ENCODE peak calls at places on chromosomes 11 and 22, in ten cellular contexts. M is GM12878, N is H1, Z is mucosa of descending colon, T is transverse colon, L is body of pancreas, G is gastrocnemius medialis, K is A549, S is stomach, U is tibial nerve. O is an unnamed sample.

GRCh38 chr11:87536565-87536964 is 498.8 kb downstream of the TMEM135 start:
- DNase-seq in Z (no peak), S (no peak), T (no peak), U (no peak), L (no peak), M (no peak), N (no peak), G (no peak), K (no peak), O (no peak)

GRCh38 chr11:96188625-96189006 is 154.4 kb downstream of the MAML2 start:
- DNase-seq in N (no peak), Z (no peak), S (no peak), M (peak; percentile 75), L (no peak), U (no peak), G (no peak), K (no peak), T (no peak), O (no peak)

GRCh38 chr22:44099696-44100095 is 75.6 kb downstream of the PARVB start:
- DNase-seq in K (no peak), M (no peak), Z (no peak), N (no peak), T (no peak), S (no peak), L (no peak), G (no peak), U (no peak), O (no peak)

GRCh38 chr22:49753961-49754673 is 73.6 kb downstream of the BRD1 start:
- DNase-seq in K (no peak), G (no peak), L (no peak), U (no peak), M (no peak), N (no peak), T (no peak), Z (no peak), S (no peak), O (no peak)

GRCh38 chr11:16867097-16867496 is 128.7 kb downstream of the C11orf58 start:
- DNase-seq in T (no peak), G (no peak), K (no peak), M (no peak), S (no peak), Z (no peak), N (no peak), U (no peak), L (no peak), O (no peak)

GRCh38 chr11:71410363-71410966 is 37.7 kb downstream of the DHCR7 start:
- DNase-seq in L (no peak), S (no peak), T (no peak), N (no peak), U (no peak), Z (no peak), M (no peak), G (no peak), K (no peak), O (no peak)

GRCh38 chr22:38570841-38571364 is 920 bp upstream of the DMC1 start:
- DNase-seq in G (peak; percentile 33), U (peak; percentile 42), K (peak; percentile 28), L (peak; percentile 26), N (no peak), T (peak; percentile 36), S (peak; percentile 31), Z (peak; percentile 50), M (no peak), O (peak; percentile 86)

GRCh38 chr11:8814209-8814922 is 96.6 kb upstream of the AKIP1 start:
- DNase-seq in N (no peak), U (no peak), K (no peak), G (no peak), M (no peak), S (no peak), Z (no peak), L (no peak), T (peak; percentile 38), O (no peak)

GRCh38 chr11:28627690-28628255 is 519.6 kb downstream of the METTL15 start:
- DNase-seq in N (no peak), T (no peak), Z (no peak), M (no peak), G (no peak), S (no peak), L (no peak), K (no peak), U (no peak), O (no peak)

GRCh38 chr11:62885137-62885536 is 4.4 kb downstream of the SLC3A2 start:
- DNase-seq in Z (no peak), N (no peak), G (no peak), L (no peak), S (no peak), M (no peak), T (no peak), K (no peak), U (no peak), O (no peak)

GRCh38 chr11:62892077-62892922 is 11.6 kb downstream of the SLC3A2 start:
- DNase-seq in N (no peak), T (no peak), K (no peak), M (no peak), S (no peak), U (no peak), Z (no peak), L (no peak), G (no peak), O (no peak)

GRCh38 chr11:62889484-62890437 is 9.1 kb downstream of the SLC3A2 start:
- DNase-seq in T (peak; percentile 67), G (no peak), S (no peak), L (no peak), N (no peak), U (no peak), Z (peak; percentile 63), M (no peak), K (peak; percentile 71), O (no peak)

GRCh38 chr11:62889126-62889483 is 8.4 kb downstream of the SLC3A2 start:
- DNase-seq in N (no peak), U (no peak), K (no peak), T (no peak), L (no peak), M (no peak), S (no peak), G (no peak), Z (no peak), O (no peak)

DNA sequence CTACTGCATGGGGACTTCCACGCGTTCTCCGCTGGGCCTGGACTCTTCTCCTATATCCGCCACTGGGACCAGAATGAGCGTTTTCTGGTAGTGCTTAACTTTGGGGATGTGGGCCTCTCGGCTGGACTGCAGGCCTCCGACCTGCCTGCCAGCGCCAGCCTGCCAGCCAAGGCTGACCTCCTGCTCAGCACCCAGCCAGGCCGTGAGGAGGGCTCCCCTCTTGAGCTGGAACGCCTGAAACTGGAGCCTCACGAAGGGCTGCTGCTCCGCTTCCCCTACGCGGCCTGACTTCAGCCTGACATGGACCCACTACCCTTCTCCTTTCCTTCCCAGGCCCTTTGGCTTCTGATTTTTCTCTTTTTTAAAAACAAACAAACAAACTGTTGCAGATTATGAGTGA is 7.7 kb downstream of the SLC3A2 start:
- DNase-seq in M (no peak), Z (no peak), U (no peak), T (no peak), G (no peak), N (no peak), K (no peak), S (no peak), L (no peak), O (no peak)
- H3K4me1 ChIP-seq in M (no peaks in the 10 kb centered on the region), Z (peaks cover 24% of the 10 kb centered on the region), U (peaks cover 17% of the 10 kb centered on the region), T (peaks cover 18% of the 10 kb centered on the region), G (peaks cover 18% of the 10 kb centered on the region), N (no peaks in the 10 kb centered on the region), K (peaks cover 67% of the 10 kb centered on the region), S (peaks cover 11% of the 10 kb centered on the region), L (peaks cover 11% of the 10 kb centered on the region), O (no peaks in the 10 kb centered on the region)

GRCh38 chr11:97557399-97557798 is 1167.6 kb downstream of the JRKL start:
- DNase-seq in L (no peak), G (no peak), U (no peak), T (no peak), M (no peak), Z (no peak), N (no peak), K (no peak), S (no peak), O (no peak)
- TF ChIP-seq CTCF in L (no peak), G (no peak), U (no peak), T (no peak), M (no peak), Z (no peak), N (no peak), K (no peak), S (no peak), O (no peak)

GRCh38 chr22:25149014-25149413 is 50.6 kb upstream of the CRYBB3 start:
- DNase-seq in M (no peak), L (no peak), G (no peak), N (no peak), S (no peak), T (no peak), U (no peak), Z (no peak), K (no peak), O (no peak)

GRCh38 chr22:25144522-25144921 is 55.1 kb upstream of the CRYBB3 start:
- DNase-seq in K (no peak), T (no peak), M (no peak), G (no peak), U (no peak), N (no peak), Z (no peak), L (no peak), S (no peak), O (no peak)

GRCh38 chr22:25146311-25146710 is 53.3 kb upstream of the CRYBB3 start:
- DNase-seq in T (no peak), K (no peak), M (no peak), G (no peak), N (no peak), L (no peak), U (no peak), Z (no peak), S (no peak), O (no peak)

GRCh38 chr22:25148149-25148691 is 51.4 kb upstream of the CRYBB3 start:
- DNase-seq in T (peak; percentile 81), M (no peak), U (no peak), K (no peak), L (peak; percentile 39), Z (peak; percentile 77), S (peak; percentile 66), N (no peak), G (peak; percentile 68), O (no peak)

GRCh38 chr22:25146906-25147754 is 52.5 kb upstream of the CRYBB3 start:
- DNase-seq in L (no peak), T (no peak), S (no peak), M (no peak), G (no peak), Z (no peak), U (no peak), N (no peak), K (no peak), O (no peak)
- H3K4me1 ChIP-seq in L (peaks cover 24% of the 10 kb centered on the region), T (peaks cover 10% of the 10 kb centered on the region), S (peaks cover 22% of the 10 kb centered on the region), M (no peaks in the 10 kb centered on the region), G (peaks cover 48% of the 10 kb centered on the region), Z (peaks cover 17% of the 10 kb centered on the region), U (no peaks in the 10 kb centered on the region), N (peaks cover 16% of the 10 kb centered on the region), K (no peaks in the 10 kb centered on the region), O (peaks cover 64% of the 10 kb centered on the region)

DNA sequence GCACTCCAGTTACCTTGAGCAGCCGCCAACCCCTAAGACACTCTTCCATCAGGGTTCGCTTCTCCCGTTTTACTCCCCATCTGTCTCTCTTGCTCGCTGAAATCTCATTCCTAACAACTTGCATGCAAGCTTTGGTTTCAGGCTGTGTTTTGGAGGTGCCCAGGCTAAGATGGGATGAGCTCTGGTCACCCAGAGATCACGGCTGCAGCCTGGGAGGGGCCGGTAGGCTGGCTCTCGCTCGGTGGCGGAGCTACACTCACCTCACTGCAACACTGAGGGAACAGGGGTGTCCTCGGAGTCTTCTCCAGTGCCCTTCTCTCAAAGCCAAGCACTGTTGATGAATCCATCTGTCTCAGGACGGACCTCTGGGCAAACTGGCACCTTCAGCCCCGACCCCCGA is 197.5 kb downstream of the BARX2 start:
- DNase-seq in L (no peak), N (no peak), K (no peak), T (no peak), G (no peak), U (no peak), Z (no peak), S (no peak), M (no peak), O (no peak)
- TF ChIP-seq CTCF in L (no peak), N (no peak), K (no peak), T (no peak), G (no peak), U (no peak), Z (no peak), S (no peak), M (no peak), O (no peak)

O was measured in tibial artery.